ENCODE peak calls at places on chromosome 18, in four cellular contexts. W, F, B and C are unnamed samples.

GRCh38 chr18:58097127-58097906 is 53.3 kb downstream of the NEDD4L start:
- DNase-seq in W (no peak), F (no peak), B (peak), C (no peak)

GRCh38 chr18:57715671-57716070 is 87.4 kb downstream of the ATP8B1 start:
- DNase-seq in W (no peak), F (no peak), B (no peak), C (no peak)

GRCh38 chr18:23627325-23627724 is 35.4 kb downstream of the ANKRD29 start:
- DNase-seq in W (no peak), F (peak), B (peak), C (no peak)

GRCh38 chr18:22570492-22570891 is 152.8 kb upstream of the CTAGE1 start:
- DNase-seq in W (no peak), F (no peak), B (no peak), C (no peak)

GRCh38 chr18:59787998-59788875 is 91.0 kb upstream of the CCBE1 start:
- DNase-seq in W (no peak), F (peak), B (no peak), C (no peak)

GRCh38 chr18:12470382-12471090 is 62.8 kb downstream of the PRELID3A start:
- DNase-seq in W (no peak), F (no peak), B (no peak), C (no peak)

GRCh38 chr18:37493352-37493935 is 72.2 kb downstream of the CELF4 start:
- DNase-seq in W (no peak), F (no peak), B (no peak), C (no peak)

GRCh38 chr18:58391113-58391892 is 237.6 kb downstream of the ALPK2 start:
- DNase-seq in W (no peak), F (no peak), B (no peak), C (no peak)

DNA sequence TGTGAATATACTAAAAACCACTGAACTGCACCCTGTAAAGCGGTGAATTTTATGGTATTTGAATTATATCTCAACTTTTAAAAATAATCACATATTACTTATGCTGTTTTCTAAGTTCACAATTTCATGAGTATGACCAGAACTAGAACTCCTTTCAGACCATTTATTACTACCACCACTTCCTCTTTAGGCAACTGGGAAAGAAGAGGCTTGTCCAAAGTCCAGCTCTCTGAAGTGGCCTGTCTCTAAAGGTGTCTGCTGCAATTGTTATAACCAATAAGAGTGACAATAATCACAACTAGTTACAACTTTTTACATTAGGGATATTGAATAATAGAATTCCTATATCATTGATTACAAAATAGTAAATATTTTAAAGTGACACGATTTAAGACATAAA is 267.9 kb upstream of the PIK3C3 start:
- DNase-seq in W (no peak), F (no peak), B (no peak), C (no peak)
- TF ChIP-seq HMGXB4 in W (no peak), F (no peak), B (no peak), C (no peak)

GRCh38 chr18:50008306-50008705 is 186.6 kb downstream of the MYO5B start:
- DNase-seq in W (no peak), F (no peak), B (no peak), C (no peak)

GRCh38 chr18:50011813-50012445 is 183.0 kb downstream of the MYO5B start:
- DNase-seq in W (no peak), F (no peak), B (peak), C (no peak)

GRCh38 chr18:50006470-50007046 is 188.4 kb downstream of the MYO5B start:
- DNase-seq in W (no peak), F (no peak), B (no peak), C (no peak)

GRCh38 chr18:50013363-50014138 is 181.4 kb downstream of the MYO5B start:
- DNase-seq in W (no peak), F (no peak), B (no peak), C (no peak)

GRCh38 chr18:50009772-50010171 is 185.2 kb downstream of the MYO5B start:
- DNase-seq in W (peak), F (peak), B (peak), C (peak)
- TF ChIP-seq HMGXB4 in W (no peak), F (no peak), B (no peak), C (no peak)

GRCh38 chr18:51149605-51150429 is 47.7 kb downstream of the MEX3C start:
- DNase-seq in W (no peak), F (no peak), B (no peak), C (no peak)
- TF ChIP-seq HMGXB4 in W (no peak), F (no peak), B (no peak), C (no peak)

GRCh38 chr18:250685-251084 is 17.2 kb downstream of the THOC1 start:
- DNase-seq in W (no peak), F (no peak), B (no peak), C (no peak)
- TF ChIP-seq HMGXB4 in W (no peak), F (no peak), B (no peak), C (no peak)

GRCh38 chr18:61951396-61951795 is 58.6 kb upstream of the RNF152 start:
- DNase-seq in W (no peak), F (no peak), B (no peak), C (no peak)
- TF ChIP-seq HMGXB4 in W (no peak), F (no peak), B (no peak), C (no peak)